ENCODE peak calls at places on chromosomes 11 and 22, in nine cellular contexts. One of them, this sample, is unnamed.

GRCh38 chr22:21031545-21032036 is 770 bp downstream of the SLC7A4 start:
- DNase-seq in SJSA1: no peak
- DNase-seq in right lobe of liver: no peak
- DNase-seq in CD4-positive, alpha-beta memory T cell: no peak
- DNase-seq in HepG2: no peak
- DNase-seq in IMR-90: no peak
- DNase-seq in lung: no peak
- DNase-seq in transverse colon: no peak
- DNase-seq in CD8-positive, alpha-beta T cell: no peak
- DNase-seq in this sample: no peak

GRCh38 chr11:69398529-69399492 is 82.7 kb upstream of the LINC01488 start:
- DNase-seq in SJSA1: peak; percentile 76
- DNase-seq in right lobe of liver: no peak
- DNase-seq in CD4-positive, alpha-beta memory T cell: no peak
- DNase-seq in HepG2: no peak
- DNase-seq in IMR-90: peak; percentile 26
- DNase-seq in lung: no peak
- DNase-seq in transverse colon: no peak
- DNase-seq in CD8-positive, alpha-beta T cell: no peak
- DNase-seq in this sample: no peak

GRCh38 chr11:61111786-61112517 is 9.7 kb downstream of the CD5 start:
- DNase-seq in SJSA1: no peak
- DNase-seq in right lobe of liver: no peak
- DNase-seq in CD4-positive, alpha-beta memory T cell: peak; percentile 72
- DNase-seq in HepG2: no peak
- DNase-seq in IMR-90: no peak
- DNase-seq in lung: no peak
- DNase-seq in transverse colon: no peak
- DNase-seq in CD8-positive, alpha-beta T cell: peak; percentile 70
- DNase-seq in this sample: no peak

GRCh38 chr11:115275045-115275444 is 229.2 kb downstream of the CADM1 start:
- DNase-seq in SJSA1: no peak
- DNase-seq in right lobe of liver: no peak
- DNase-seq in CD4-positive, alpha-beta memory T cell: no peak
- DNase-seq in HepG2: no peak
- DNase-seq in IMR-90: no peak
- DNase-seq in lung: no peak
- DNase-seq in transverse colon: no peak
- DNase-seq in CD8-positive, alpha-beta T cell: no peak
- DNase-seq in this sample: no peak

GRCh38 chr11:109730669-109731068 is 308.7 kb downstream of the C11orf87 start:
- DNase-seq in SJSA1: no peak
- DNase-seq in right lobe of liver: no peak
- DNase-seq in CD4-positive, alpha-beta memory T cell: no peak
- DNase-seq in HepG2: no peak
- DNase-seq in IMR-90: no peak
- DNase-seq in lung: no peak
- DNase-seq in transverse colon: no peak
- DNase-seq in CD8-positive, alpha-beta T cell: no peak
- DNase-seq in this sample: no peak

GRCh38 chr11:113934797-113935196 is 30.2 kb downstream of the HTR3B start:
- DNase-seq in SJSA1: no peak
- DNase-seq in right lobe of liver: no peak
- DNase-seq in CD4-positive, alpha-beta memory T cell: peak; percentile 45
- DNase-seq in HepG2: no peak
- DNase-seq in IMR-90: no peak
- DNase-seq in lung: no peak
- DNase-seq in transverse colon: no peak
- DNase-seq in CD8-positive, alpha-beta T cell: no peak
- DNase-seq in this sample: no peak

GRCh38 chr22:43273902-43274484 is 69.2 kb downstream of the SCUBE1 start:
- DNase-seq in SJSA1: peak; percentile 46
- DNase-seq in right lobe of liver: no peak
- DNase-seq in CD4-positive, alpha-beta memory T cell: peak; percentile 39
- DNase-seq in HepG2: peak; percentile 47
- DNase-seq in IMR-90: peak; percentile 46
- DNase-seq in lung: peak; percentile 58
- DNase-seq in transverse colon: no peak
- DNase-seq in CD8-positive, alpha-beta T cell: peak; percentile 32
- DNase-seq in this sample: peak; percentile 55

GRCh38 chr11:116454020-116454645 is 318.7 kb downstream of the BUD13 start:
- DNase-seq in SJSA1: peak; percentile 18
- DNase-seq in right lobe of liver: peak; percentile 41
- DNase-seq in CD4-positive, alpha-beta memory T cell: no peak
- DNase-seq in HepG2: peak; percentile 43
- DNase-seq in IMR-90: peak; percentile 27
- DNase-seq in lung: peak; percentile 39
- DNase-seq in transverse colon: peak; percentile 60
- DNase-seq in CD8-positive, alpha-beta T cell: no peak
- DNase-seq in this sample: peak; percentile 24

GRCh38 chr11:110172666-110173065 is 79.5 kb downstream of the ZC3H12C start:
- DNase-seq in SJSA1: no peak
- DNase-seq in right lobe of liver: no peak
- DNase-seq in CD4-positive, alpha-beta memory T cell: no peak
- DNase-seq in HepG2: no peak
- DNase-seq in IMR-90: peak; percentile 22
- DNase-seq in lung: no peak
- DNase-seq in transverse colon: no peak
- DNase-seq in CD8-positive, alpha-beta T cell: no peak
- DNase-seq in this sample: no peak

GRCh38 chr11:36409152-36409713 is 100.8 kb downstream of the TRAF6 start:
- DNase-seq in SJSA1: no peak
- DNase-seq in right lobe of liver: no peak
- DNase-seq in CD4-positive, alpha-beta memory T cell: no peak
- DNase-seq in HepG2: no peak
- DNase-seq in IMR-90: peak; percentile 46
- DNase-seq in lung: no peak
- DNase-seq in transverse colon: no peak
- DNase-seq in CD8-positive, alpha-beta T cell: no peak
- DNase-seq in this sample: no peak

GRCh38 chr22:47236718-47237117 is 474.3 kb downstream of the TBC1D22A start:
- DNase-seq in SJSA1: no peak
- DNase-seq in right lobe of liver: no peak
- DNase-seq in CD4-positive, alpha-beta memory T cell: no peak
- DNase-seq in HepG2: no peak
- DNase-seq in IMR-90: no peak
- DNase-seq in lung: no peak
- DNase-seq in transverse colon: no peak
- DNase-seq in CD8-positive, alpha-beta T cell: no peak
- DNase-seq in this sample: no peak

GRCh38 chr22:47232197-47232596 is 469.7 kb downstream of the TBC1D22A start:
- DNase-seq in SJSA1: no peak
- DNase-seq in right lobe of liver: no peak
- DNase-seq in CD4-positive, alpha-beta memory T cell: no peak
- DNase-seq in HepG2: no peak
- DNase-seq in IMR-90: no peak
- DNase-seq in lung: peak; percentile 13
- DNase-seq in transverse colon: no peak
- DNase-seq in CD8-positive, alpha-beta T cell: no peak
- DNase-seq in this sample: no peak

GRCh38 chr22:47231759-47232158 is 469.3 kb downstream of the TBC1D22A start:
- DNase-seq in SJSA1: no peak
- DNase-seq in right lobe of liver: no peak
- DNase-seq in CD4-positive, alpha-beta memory T cell: no peak
- DNase-seq in HepG2: no peak
- DNase-seq in IMR-90: no peak
- DNase-seq in lung: no peak
- DNase-seq in transverse colon: no peak
- DNase-seq in CD8-positive, alpha-beta T cell: no peak
- DNase-seq in this sample: no peak

GRCh38 chr22:47232753-47233152 is 470.3 kb downstream of the TBC1D22A start:
- DNase-seq in SJSA1: no peak
- DNase-seq in right lobe of liver: no peak
- DNase-seq in CD4-positive, alpha-beta memory T cell: no peak
- DNase-seq in HepG2: no peak
- DNase-seq in IMR-90: no peak
- DNase-seq in lung: peak; percentile 16
- DNase-seq in transverse colon: no peak
- DNase-seq in CD8-positive, alpha-beta T cell: no peak
- DNase-seq in this sample: no peak

DNA sequence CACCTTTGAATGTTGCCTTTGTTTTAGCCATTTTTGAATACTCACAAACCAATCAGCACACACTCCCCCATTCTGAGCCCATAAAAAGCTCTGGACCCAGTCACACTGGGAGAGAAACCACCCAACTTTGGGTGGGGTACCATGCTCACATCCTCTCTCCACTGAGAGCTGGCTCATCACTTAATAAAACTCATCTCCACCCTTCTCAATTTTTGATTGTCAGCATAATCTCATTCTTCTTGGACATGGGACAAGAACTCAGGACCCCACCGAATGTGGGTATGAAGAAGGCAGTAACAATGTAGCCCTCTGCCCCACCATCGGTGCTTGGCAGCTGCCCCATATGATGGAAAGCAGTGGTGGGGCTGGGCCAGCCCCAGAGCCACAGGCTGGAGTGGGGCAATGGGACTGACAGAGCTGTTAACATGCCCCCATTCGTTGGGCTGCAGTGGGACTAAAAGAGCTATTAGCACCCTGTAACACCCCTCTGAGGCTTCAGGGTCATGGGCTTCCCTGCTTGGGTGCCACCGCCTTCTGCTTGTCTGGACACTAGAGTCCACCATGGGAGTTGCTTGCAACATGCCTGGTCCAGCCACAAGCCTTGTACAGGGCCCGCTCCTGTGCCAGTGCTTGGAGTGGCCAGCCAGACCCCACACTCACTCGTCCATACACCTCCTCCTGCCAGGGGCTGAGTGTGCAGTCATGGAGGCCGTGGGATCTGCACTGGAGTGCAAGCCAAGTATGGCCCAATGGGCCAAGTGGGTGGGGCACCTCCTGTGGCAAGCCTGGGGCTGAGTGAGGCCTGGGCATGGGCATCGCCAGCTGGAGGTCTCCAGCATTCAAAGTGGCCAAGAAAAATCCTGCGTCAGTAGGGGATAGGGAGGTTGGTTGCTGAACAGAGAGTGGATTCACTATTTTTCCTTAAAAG is 471.1 kb downstream of the TBC1D22A start:
- DNase-seq in SJSA1: no peak
- DNase-seq in right lobe of liver: no peak
- DNase-seq in CD4-positive, alpha-beta memory T cell: no peak
- DNase-seq in HepG2: no peak
- DNase-seq in IMR-90: no peak
- DNase-seq in lung: peak; percentile 17
- DNase-seq in transverse colon: no peak
- DNase-seq in CD8-positive, alpha-beta T cell: no peak
- DNase-seq in this sample: no peak
- H3K9me3 ChIP-seq in SJSA1: no peaks in the 10 kb centered on the region
- H3K9me3 ChIP-seq in right lobe of liver: no peaks in the 10 kb centered on the region
- H3K9me3 ChIP-seq in CD4-positive, alpha-beta memory T cell: no peaks in the 10 kb centered on the region
- H3K9me3 ChIP-seq in HepG2: peaks cover 7% of the 10 kb centered on the region
- H3K9me3 ChIP-seq in IMR-90: peaks cover 3% of the 10 kb centered on the region
- H3K9me3 ChIP-seq in lung: peaks cover 16% of the 10 kb centered on the region
- H3K9me3 ChIP-seq in transverse colon: no peaks in the 10 kb centered on the region
- H3K9me3 ChIP-seq in CD8-positive, alpha-beta T cell: no peaks in the 10 kb centered on the region
- H3K9me3 ChIP-seq in this sample: no peaks in the 10 kb centered on the region

DNA sequence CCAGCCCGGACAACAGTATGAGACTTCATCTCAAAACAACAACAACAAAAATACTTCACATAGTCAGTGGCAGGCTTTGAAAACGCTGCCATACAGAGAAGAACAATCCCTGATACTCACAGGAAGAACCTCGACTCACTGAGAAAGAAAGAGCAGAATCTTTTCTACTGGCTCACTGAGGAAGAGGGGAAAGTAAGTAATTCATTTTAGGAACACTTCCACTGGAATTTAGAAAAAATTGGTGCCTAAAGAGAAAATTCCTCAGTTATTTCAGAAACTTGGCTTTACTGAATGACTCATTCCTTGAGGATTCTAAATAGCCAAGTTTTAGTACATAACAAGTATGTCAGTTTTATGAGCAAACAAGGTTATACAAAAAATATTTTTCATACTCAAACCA is 12.3 kb downstream of the NARS2 start:
- DNase-seq in SJSA1: peak; percentile 56
- DNase-seq in right lobe of liver: no peak
- DNase-seq in CD4-positive, alpha-beta memory T cell: no peak
- DNase-seq in HepG2: no peak
- DNase-seq in IMR-90: peak; percentile 75
- DNase-seq in lung: no peak
- DNase-seq in transverse colon: no peak
- DNase-seq in CD8-positive, alpha-beta T cell: no peak
- DNase-seq in this sample: no peak
- H3K4me3 ChIP-seq in SJSA1: no peak overlapping the region
- H3K4me3 ChIP-seq in right lobe of liver: no peak overlapping the region
- H3K4me3 ChIP-seq in CD4-positive, alpha-beta memory T cell: no peak overlapping the region
- H3K4me3 ChIP-seq in HepG2: no peak overlapping the region
- H3K4me3 ChIP-seq in IMR-90: no peak overlapping the region
- H3K4me3 ChIP-seq in lung: no peak overlapping the region
- H3K4me3 ChIP-seq in transverse colon: no peak overlapping the region
- H3K4me3 ChIP-seq in CD8-positive, alpha-beta T cell: no peak overlapping the region
- H3K4me3 ChIP-seq in this sample: no peak overlapping the region

GRCh38 chr11:76208438-76208828 is 2.1 kb upstream of the WNT11 start:
- DNase-seq in SJSA1: no peak
- DNase-seq in right lobe of liver: no peak
- DNase-seq in CD4-positive, alpha-beta memory T cell: peak; percentile 5
- DNase-seq in HepG2: no peak
- DNase-seq in IMR-90: no peak
- DNase-seq in lung: no peak
- DNase-seq in transverse colon: no peak
- DNase-seq in CD8-positive, alpha-beta T cell: no peak
- DNase-seq in this sample: no peak
- H3K4me1 ChIP-seq in SJSA1: peaks cover 42% of the 10 kb centered on the region
- H3K4me1 ChIP-seq in right lobe of liver: peaks cover 3% of the 10 kb centered on the region
- H3K4me1 ChIP-seq in CD4-positive, alpha-beta memory T cell: peaks cover 35% of the 10 kb centered on the region
- H3K4me1 ChIP-seq in HepG2: peaks cover 42% of the 10 kb centered on the region
- H3K4me1 ChIP-seq in IMR-90: peaks cover 3% of the 10 kb centered on the region
- H3K4me1 ChIP-seq in lung: peaks cover 21% of the 10 kb centered on the region
- H3K4me1 ChIP-seq in transverse colon: peaks cover 56% of the 10 kb centered on the region
- H3K4me1 ChIP-seq in CD8-positive, alpha-beta T cell: peaks cover 39% of the 10 kb centered on the region
- H3K4me1 ChIP-seq in this sample: peaks cover 15% of the 10 kb centered on the region

GRCh38 chr22:11598492-11599440 is 3929.2 kb upstream of the OR11H1 start:
- DNase-seq in SJSA1: no peak
- DNase-seq in right lobe of liver: no peak
- DNase-seq in CD4-positive, alpha-beta memory T cell: no peak
- DNase-seq in HepG2: no peak
- DNase-seq in IMR-90: no peak
- DNase-seq in lung: no peak
- DNase-seq in transverse colon: no peak
- DNase-seq in CD8-positive, alpha-beta T cell: no peak
- DNase-seq in this sample: no peak
- H3K9me3 ChIP-seq in SJSA1: no peaks in the 10 kb centered on the region
- H3K9me3 ChIP-seq in right lobe of liver: no peaks in the 10 kb centered on the region
- H3K9me3 ChIP-seq in CD4-positive, alpha-beta memory T cell: peaks cover 6% of the 10 kb centered on the region
- H3K9me3 ChIP-seq in HepG2: peaks cover 69% of the 10 kb centered on the region
- H3K9me3 ChIP-seq in IMR-90: peaks cover 32% of the 10 kb centered on the region
- H3K9me3 ChIP-seq in lung: peaks cover 31% of the 10 kb centered on the region
- H3K9me3 ChIP-seq in transverse colon: peaks cover 43% of the 10 kb centered on the region
- H3K9me3 ChIP-seq in CD8-positive, alpha-beta T cell: no peaks in the 10 kb centered on the region
- H3K9me3 ChIP-seq in this sample: no peaks in the 10 kb centered on the region

This sample was measured in ovary.